ENCODE peak calls at places on chromosomes 3 and 15, in nine cellular contexts. K, B, S, R, O, E, D, M and Q are unnamed samples.

GRCh38 chr3:172146349-172146748 is 107.0 kb downstream of the FNDC3B start:
- DNase-seq in K (no peak), B (no peak), S (no peak), R (no peak), O (no peak), E (no peak), D (no peak), M (no peak), Q (no peak)

GRCh38 chr3:155334897-155335883 is 41.7 kb upstream of the STRIT1 start:
- DNase-seq in K (no peak), B (peak; percentile 96), S (no peak), R (no peak), O (peak; percentile 18), E (no peak), D (peak; percentile 23), M (no peak), Q (peak; percentile 98)

GRCh38 chr3:192860464-192860863 is 57.2 kb downstream of the MB21D2 start:
- DNase-seq in K (no peak), B (no peak), S (no peak), R (no peak), O (no peak), E (no peak), D (no peak), M (no peak), Q (no peak)

GRCh38 chr3:114437897-114438296 is 144.1 kb downstream of the TIGIT start:
- DNase-seq in K (no peak), B (no peak), S (no peak), R (no peak), O (no peak), E (no peak), D (no peak), M (no peak), Q (no peak)

GRCh38 chr3:138846350-138846756 is 11.6 kb upstream of the PIK3CB start:
- DNase-seq in K (no peak), B (no peak), S (no peak), R (no peak), O (no peak), E (no peak), D (no peak), M (no peak), Q (no peak)

GRCh38 chr3:101861978-101862421 is 12.7 kb downstream of the NFKBIZ start:
- DNase-seq in K (no peak), B (no peak), S (no peak), R (no peak), O (no peak), E (no peak), D (peak; percentile 18), M (no peak), Q (no peak)

GRCh38 chr15:68991723-68992122 is 22.8 kb upstream of the NOX5 start:
- DNase-seq in K (no peak), B (no peak), S (no peak), R (peak; percentile 39), O (no peak), E (no peak), D (no peak), M (no peak), Q (no peak)

GRCh38 chr3:14780927-14781507 is 37.7 kb upstream of the FGD5 start:
- DNase-seq in K (no peak), B (peak; percentile 72), S (peak; percentile 33), R (peak; percentile 2), O (peak; percentile 51), E (peak; percentile 54), D (peak; percentile 48), M (peak; percentile 15), Q (peak; percentile 50)